ENCODE peak calls at places on chromosome 1, in nine cellular contexts. U, I, A, L, J, G, R, D and Q are unnamed samples.

GRCh38 chr1:26994772-26995625 is 1.5 kb downstream of the TRNP1 start:
- DNase-seq in U (no peak), I (peak; percentile 26), A (no peak), L (no peak), J (no peak), G (no peak), R (no peak), D (no peak), Q (no peak)

GRCh38 chr1:102174259-102174863 is 177.6 kb upstream of the OLFM3 start:
- DNase-seq in U (no peak), I (peak; percentile 6), A (peak; percentile 7), L (no peak), J (peak; percentile 26), G (no peak), R (peak; percentile 11), D (no peak), Q (no peak)

GRCh38 chr1:205976708-205977107 is 26.5 kb downstream of the RAB7B start:
- DNase-seq in U (no peak), I (peak; percentile 81), A (peak; percentile 69), L (no peak), J (no peak), G (no peak), R (no peak), D (peak; percentile 23), Q (no peak)

GRCh38 chr1:225343618-225344017 is 84.2 kb downstream of the LBR start:
- DNase-seq in U (no peak), I (peak; percentile 26), A (peak; percentile 59), L (no peak), J (peak; percentile 22), G (no peak), R (no peak), D (no peak), Q (peak; percentile 22)

GRCh38 chr1:66294692-66295384 is 239.1 kb upstream of the SGIP1 start:
- DNase-seq in U (no peak), I (no peak), A (peak; percentile 77), L (no peak), J (peak; percentile 79), G (no peak), R (no peak), D (no peak), Q (no peak)

GRCh38 chr1:216183007-216183406 is 240.2 kb downstream of the USH2A start:
- DNase-seq in U (no peak), I (no peak), A (peak; percentile 38), L (no peak), J (no peak), G (no peak), R (no peak), D (peak; percentile 15), Q (no peak)

GRCh38 chr1:17128361-17128760 is 9.1 kb upstream of the PADI2 start:
- DNase-seq in U (no peak), I (no peak), A (peak; percentile 98), L (no peak), J (peak; percentile 86), G (no peak), R (no peak), D (peak; percentile 71), Q (no peak)

GRCh38 chr1:8752921-8753713 is 64.3 kb downstream of the RERE start:
- DNase-seq in U (no peak), I (no peak), A (no peak), L (no peak), J (no peak), G (no peak), R (no peak), D (no peak), Q (no peak)

GRCh38 chr1:81174811-81175476 is 625.8 kb upstream of the ADGRL2 start:
- DNase-seq in U (no peak), I (no peak), A (peak; percentile 95), L (no peak), J (no peak), G (no peak), R (no peak), D (no peak), Q (no peak)

GRCh38 chr1:201282931-201283829 is at the start of gene PKP1:
- DNase-seq in U (no peak), I (no peak), A (no peak), L (no peak), J (no peak), G (no peak), R (peak; percentile 51), D (no peak), Q (no peak)

GRCh38 chr1:220803401-220804201 is 16.9 kb downstream of the MTARC1 start:
- DNase-seq in U (no peak), I (peak; percentile 14), A (peak; percentile 43), L (no peak), J (peak; percentile 32), G (no peak), R (no peak), D (no peak), Q (peak; percentile 41)

GRCh38 chr1:90211101-90211500 is 216.2 kb downstream of the ZNF326 start:
- DNase-seq in U (no peak), I (no peak), A (no peak), L (no peak), J (no peak), G (no peak), R (no peak), D (no peak), Q (no peak)

GRCh38 chr1:22915816-22916468 is 56.7 kb downstream of the LACTBL1 start:
- DNase-seq in U (no peak), I (no peak), A (no peak), L (no peak), J (no peak), G (no peak), R (no peak), D (no peak), Q (no peak)

GRCh38 chr1:145858238-145858936 is 494 bp downstream of the PIAS3 start:
- DNase-seq in U (peak; percentile 36), I (peak; percentile 49), A (no peak), L (peak; percentile 14), J (peak; percentile 30), G (peak; percentile 13), R (peak; percentile 75), D (no peak), Q (peak; percentile 76)

GRCh38 chr1:212595787-212596714 is 12.5 kb upstream of the ATF3 start:
- DNase-seq in U (no peak), I (no peak), A (peak; percentile 93), L (no peak), J (peak; percentile 93), G (no peak), R (peak; percentile 49), D (peak; percentile 93), Q (peak; percentile 31)

GRCh38 chr1:221435510-221435909 is 306.4 kb downstream of the DUSP10 start:
- DNase-seq in U (no peak), I (peak; percentile 65), A (peak; percentile 71), L (no peak), J (peak; percentile 61), G (no peak), R (no peak), D (peak; percentile 65), Q (peak; percentile 74)

GRCh38 chr1:204128964-204129896 is 22.6 kb downstream of the ETNK2 start:
- DNase-seq in U (peak; percentile 41), I (peak; percentile 82), A (peak; percentile 59), L (peak; percentile 6), J (peak; percentile 51), G (peak; percentile 21), R (peak; percentile 73), D (peak; percentile 32), Q (peak; percentile 72)

GRCh38 chr1:159925713-159926066 is 383 bp upstream of the TAGLN2 start:
- DNase-seq in U (no peak), I (no peak), A (no peak), L (no peak), J (no peak), G (peak; percentile 33), R (no peak), D (no peak), Q (peak; percentile 66)

GRCh38 chr1:201552941-201553341 is 14.0 kb downstream of the NAV1 start:
- DNase-seq in U (no peak), I (no peak), A (peak; percentile 78), L (no peak), J (no peak), G (no peak), R (no peak), D (no peak), Q (no peak)

GRCh38 chr1:39293375-39294070 is 89.0 kb downstream of the MACF1 start:
- DNase-seq in U (no peak), I (no peak), A (no peak), L (no peak), J (no peak), G (no peak), R (no peak), D (no peak), Q (no peak)

GRCh38 chr1:29519108-29519507 is 282.8 kb downstream of the PTPRU start:
- DNase-seq in U (no peak), I (no peak), A (no peak), L (no peak), J (no peak), G (no peak), R (no peak), D (no peak), Q (no peak)

GRCh38 chr1:109931189-109931672 is 20.6 kb downstream of the CSF1 start:
- DNase-seq in U (no peak), I (no peak), A (peak; percentile 33), L (no peak), J (no peak), G (no peak), R (peak; percentile 71), D (no peak), Q (no peak)

GRCh38 chr1:30798389-30798951 is 40.9 kb upstream of the LAPTM5 start:
- DNase-seq in U (no peak), I (no peak), A (no peak), L (no peak), J (no peak), G (no peak), R (peak; percentile 51), D (no peak), Q (no peak)

GRCh38 chr1:1358433-1359201 is at the start of gene MXRA8:
- DNase-seq in U (no peak), I (no peak), A (no peak), L (no peak), J (no peak), G (no peak), R (peak; percentile 68), D (peak; percentile 58), Q (no peak)